ENCODE peak calls at places on chromosomes 4 and X, in six cellular contexts. C, B, E, T, Y and M are unnamed samples.

GRCh38 chr4:118155516-118155915 is 121.2 kb downstream of the NDST3 start:
- DNase-seq in C (no peak), T (no peak), Y (no peak), B (no peak), E (no peak), M (no peak)

GRCh38 chr4:183831689-183832088 is 73.4 kb upstream of the STOX2 start:
- DNase-seq in Y (no peak), E (no peak), T (no peak), B (no peak), C (no peak), M (no peak)

GRCh38 chrX:139890991-139891700 is 41.7 kb downstream of the ATP11C start:
- DNase-seq in B (peak), E (no peak), C (no peak), Y (no peak), T (peak), M (no peak)

GRCh38 chrX:107826286-107827136 is 845 bp downstream of the MID2 start:
- DNase-seq in C (peak), Y (peak), B (peak), T (peak), E (peak), M (peak)

GRCh38 chr4:185710487-185710995 is 101.5 kb downstream of the SORBS2 start:
- DNase-seq in Y (no peak), T (no peak), B (peak), C (peak), E (no peak), M (no peak)

GRCh38 chr4:118834070-118834469 is 1.9 kb downstream of the SEC24D start:
- DNase-seq in T (peak), Y (no peak), E (no peak), C (no peak), B (no peak), M (no peak)

GRCh38 chr4:20825493-20825892 is 125.2 kb downstream of the PACRGL start:
- DNase-seq in T (no peak), B (peak), Y (no peak), C (no peak), E (no peak), M (no peak)

GRCh38 chr4:168380290-168380689 is 61.7 kb upstream of the DDX60 start:
- DNase-seq in B (no peak), E (no peak), Y (no peak), T (no peak), C (no peak), M (no peak)

GRCh38 chrX:24483596-24483995 is 18.5 kb downstream of the PDK3 start:
- DNase-seq in E (no peak), B (no peak), Y (no peak), T (no peak), C (no peak), M (no peak)

GRCh38 chr4:20299515-20299914 is 47.8 kb downstream of the SLIT2 start:
- DNase-seq in Y (no peak), E (no peak), C (no peak), T (peak), B (no peak), M (no peak)

GRCh38 chrX:24860140-24860539 is 155.6 kb downstream of the ARX start:
- DNase-seq in E (no peak), C (no peak), T (peak), Y (no peak), B (no peak), M (no peak)

GRCh38 chrX:115642895-115643530 is 82.0 kb downstream of the PLS3 start:
- DNase-seq in E (no peak), Y (no peak), C (no peak), T (peak), B (peak), M (peak)

GRCh38 chr4:112975567-112976355 is 73.7 kb upstream of the ANK2 start:
- DNase-seq in B (no peak), T (no peak), E (no peak), Y (no peak), C (no peak), M (no peak)

GRCh38 chr4:70801265-70801809 is 38.4 kb downstream of the GRSF1 start:
- DNase-seq in C (no peak), E (peak), Y (no peak), B (no peak), T (no peak), M (no peak)

GRCh38 chrX:11789809-11790208 is 31.8 kb downstream of the MSL3 start:
- DNase-seq in C (no peak), E (no peak), Y (no peak), T (no peak), B (no peak), M (no peak)

GRCh38 chr4:55318541-55319129 is 27.4 kb upstream of the SRD5A3 start:
- DNase-seq in E (no peak), C (no peak), T (no peak), B (no peak), Y (no peak), M (no peak)

GRCh38 chr4:74658114-74658513 is 136.2 kb downstream of the BTC start:
- DNase-seq in B (no peak), Y (no peak), C (no peak), T (no peak), E (no peak), M (no peak)

GRCh38 chr4:16222957-16223527 is 3.2 kb downstream of the TAPT1 start:
- DNase-seq in T (peak), C (no peak), Y (no peak), B (no peak), E (no peak), M (no peak)

GRCh38 chr4:40550900-40551546 is 78.6 kb downstream of the RBM47 start:
- DNase-seq in C (no peak), E (no peak), B (peak), Y (no peak), T (peak), M (peak)

GRCh38 chr4:17385403-17385802 is 126.5 kb downstream of the QDPR start:
- DNase-seq in Y (no peak), T (peak), B (peak), C (no peak), E (no peak), M (no peak)

GRCh38 chr4:87499415-87500106 is 29.6 kb downstream of the SPARCL1 start:
- DNase-seq in B (no peak), Y (no peak), T (no peak), E (no peak), C (no peak), M (no peak)

GRCh38 chr4:156476359-156476758 is 495.2 kb downstream of the PDGFC start:
- DNase-seq in C (no peak), T (peak), B (peak), Y (no peak), E (no peak), M (no peak)